ENCODE peak calls at places on chromosomes 3 and 15, in ten cellular contexts. Y, Q, I, F, L, A, U, M, K and J are unnamed samples.
A peak's percentile ranks its signal among the peaks of the same experiment; 100 is the strongest.

GRCh38 chr15:67359431-67360082 is 105.0 kb downstream of the IQCH start:
- DNase-seq in K (no peak), F (no peak), I (no peak), Y (no peak), M (no peak), Q (no peak), U (no peak), A (no peak), L (no peak), J (no peak)

GRCh38 chr3:128572644-128573105 is 77.9 kb downstream of the RPN1 start:
- DNase-seq in K (no peak), L (no peak), Y (no peak), M (no peak), A (no peak), U (peak; percentile 7), Q (no peak), I (no peak), F (peak; percentile 47), J (peak; percentile 9)

GRCh38 chr3:110708166-110708565 is 363.4 kb upstream of the NECTIN3 start:
- DNase-seq in F (no peak), Q (no peak), L (no peak), Y (no peak), A (no peak), K (no peak), I (peak; percentile 60), M (no peak), U (no peak), J (no peak)

GRCh38 chr3:67646586-67647234 is 7.7 kb downstream of the SUCLG2 start:
- DNase-seq in K (no peak), F (no peak), Y (no peak), I (peak; percentile 64), Q (no peak), A (no peak), M (no peak), L (no peak), U (no peak), J (no peak)

GRCh38 chr3:114411811-114412803 is 118.3 kb downstream of the TIGIT start:
- DNase-seq in Y (no peak), L (peak; percentile 45), F (peak; percentile 12), Q (peak; percentile 52), M (no peak), U (no peak), I (peak; percentile 85), K (peak; percentile 59), A (no peak), J (no peak)

GRCh38 chr3:104723000-104723399 is 643.7 kb upstream of the ALCAM start:
- DNase-seq in U (no peak), L (no peak), M (no peak), K (no peak), Y (no peak), I (no peak), Q (no peak), A (no peak), F (no peak), J (no peak)

GRCh38 chr3:152213938-152214337 is 54.8 kb upstream of the MBNL1 start:
- DNase-seq in M (no peak), K (no peak), F (no peak), A (no peak), Q (no peak), L (no peak), Y (no peak), U (no peak), I (no peak), J (no peak)

GRCh38 chr15:66186049-66186825 is 67.3 kb downstream of the MEGF11 start:
- DNase-seq in A (no peak), L (no peak), K (no peak), U (no peak), I (peak; percentile 40), F (no peak), Q (no peak), Y (no peak), M (no peak), J (no peak)

GRCh38 chr15:52746162-52746721 is 43.9 kb downstream of the ONECUT1 start:
- DNase-seq in K (no peak), F (no peak), Y (no peak), L (no peak), A (no peak), I (no peak), Q (no peak), M (no peak), U (no peak), J (no peak)

GRCh38 chr3:193620650-193621049 is 27.6 kb downstream of the OPA1 start:
- DNase-seq in M (no peak), Q (no peak), I (peak; percentile 44), F (no peak), K (peak; percentile 34), Y (no peak), L (no peak), U (no peak), A (no peak), J (no peak)

GRCh38 chr3:27219127-27219860 is 149.9 kb downstream of the NEK10 start:
- DNase-seq in U (no peak), Y (no peak), I (peak; percentile 56), Q (no peak), F (no peak), M (no peak), L (no peak), A (no peak), K (peak; percentile 45), J (no peak)

GRCh38 chr3:115688408-115688807 is 65.1 kb downstream of the GAP43 start:
- DNase-seq in L (no peak), Q (no peak), M (no peak), U (no peak), K (no peak), Y (no peak), A (no peak), F (no peak), I (no peak), J (no peak)

GRCh38 chr3:180382781-180383180 is 219.2 kb upstream of the TTC14 start:
- DNase-seq in Y (no peak), F (no peak), A (no peak), K (no peak), M (no peak), Q (no peak), I (no peak), L (no peak), U (no peak), J (no peak)